ENCODE peak calls at places on chromosomes 7 and 10, in nine cellular contexts. R, L, M, C, O, G, U, X and P are unnamed samples.
A peak's percentile ranks its signal among the peaks of the same experiment; 100 is the strongest.

GRCh38 chr7:88401009-88401623 is 94.4 kb upstream of the STEAP4 start:
- DNase-seq in O (no peak), R (no peak), G (no peak), L (no peak), X (peak; percentile 5), M (no peak), C (no peak), U (no peak), P (no peak)

GRCh38 chr10:91493313-91493712 is 83.2 kb downstream of the HECTD2 start:
- DNase-seq in U (no peak), O (no peak), X (peak; percentile 64), L (no peak), M (no peak), C (no peak), G (peak; percentile 41), R (no peak), P (peak; percentile 24)

GRCh38 chr7:101696-102376 is 90.5 kb upstream of the FAM20C start:
- DNase-seq in C (peak; percentile 19), X (peak; percentile 93), M (no peak), R (no peak), O (no peak), L (no peak), U (no peak), G (peak; percentile 93), P (no peak)

GRCh38 chr7:123624527-123625183 is 23.0 kb downstream of the ASB15 start:
- DNase-seq in R (no peak), M (peak; percentile 30), C (peak; percentile 66), U (no peak), X (no peak), O (peak; percentile 29), G (no peak), L (peak; percentile 39), P (no peak)

GRCh38 chr7:114851406-114852025 is 70.4 kb upstream of the MDFIC start:
- DNase-seq in M (no peak), L (no peak), O (no peak), C (no peak), R (no peak), X (peak; percentile 6), U (no peak), G (no peak), P (no peak)

GRCh38 chr7:82542665-82543064 is 99.1 kb upstream of the CACNA2D1 start:
- DNase-seq in L (no peak), G (no peak), M (no peak), O (no peak), R (no peak), C (no peak), U (no peak), X (peak; percentile 84), P (peak; percentile 93)

GRCh38 chr7:87152897-87153641 is 816 bp downstream of the DMTF1 start:
- DNase-seq in M (peak; percentile 29), G (no peak), U (peak; percentile 65), L (peak; percentile 14), O (peak; percentile 23), C (peak; percentile 33), R (peak; percentile 25), X (peak; percentile 28), P (no peak)

GRCh38 chr7:7148799-7149481 is 33.4 kb upstream of the C1GALT1 start:
- DNase-seq in U (no peak), R (no peak), M (no peak), G (no peak), L (no peak), C (no peak), O (no peak), X (peak; percentile 40), P (no peak)

GRCh38 chr10:7300327-7300726 is 110.5 kb downstream of the SFMBT2 start:
- DNase-seq in X (peak; percentile 54), O (no peak), G (no peak), U (no peak), L (no peak), C (no peak), R (peak; percentile 43), M (no peak), P (no peak)

GRCh38 chr10:7303067-7303629 is 107.7 kb downstream of the SFMBT2 start:
- DNase-seq in X (no peak), R (no peak), O (no peak), C (no peak), M (no peak), G (no peak), L (no peak), U (no peak), P (no peak)

GRCh38 chr10:7298495-7298894 is 112.3 kb downstream of the SFMBT2 start:
- DNase-seq in O (no peak), U (no peak), R (no peak), M (no peak), G (no peak), X (no peak), C (no peak), L (no peak), P (no peak)

GRCh38 chr10:7302393-7303054 is 108.3 kb downstream of the SFMBT2 start:
- DNase-seq in C (no peak), G (no peak), U (no peak), L (no peak), M (no peak), X (peak; percentile 60), O (no peak), R (peak; percentile 62), P (no peak)

DNA sequence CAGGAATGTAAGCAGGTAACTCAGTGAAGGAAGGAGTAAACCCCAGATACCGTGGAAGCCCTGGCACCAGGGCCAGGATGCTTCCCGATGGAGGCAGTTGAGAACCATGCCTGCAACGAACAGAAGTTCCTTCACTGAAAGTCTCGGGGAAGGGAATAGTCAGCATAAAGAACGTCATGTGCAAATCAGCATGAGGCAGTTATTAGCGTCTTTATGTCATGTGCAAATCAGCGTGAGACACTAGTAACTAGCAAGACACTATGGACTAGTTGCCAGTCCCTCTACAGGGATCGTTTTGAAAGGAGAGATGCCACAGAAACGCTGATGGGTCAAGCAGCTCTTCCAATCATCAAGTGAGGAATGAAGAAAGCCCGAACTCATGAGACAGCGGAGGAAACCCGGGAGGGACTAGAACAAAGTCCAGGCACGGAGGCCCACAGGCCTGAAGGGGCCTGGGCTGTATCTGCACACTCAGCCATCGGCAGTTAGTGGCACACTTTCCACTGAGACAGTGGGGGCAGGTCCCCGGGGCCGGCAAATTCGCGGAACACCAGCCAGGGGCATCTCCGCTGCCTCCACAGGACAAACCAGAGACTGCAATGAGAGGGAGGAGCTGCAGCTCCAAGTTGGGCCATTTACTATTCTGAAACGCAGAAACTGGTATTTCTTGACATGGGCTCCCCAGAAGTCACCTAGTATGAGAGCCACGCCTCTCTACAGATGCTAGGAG is 109.6 kb downstream of the SFMBT2 start:
- DNase-seq in L (no peak), C (no peak), O (no peak), R (peak; percentile 30), M (peak; percentile 37), U (no peak), X (no peak), G (no peak), P (no peak)
- TF ChIP-seq CTCF in L (no peak), C (no peak), O (peak; percentile 27), R (peak; percentile 20), M (peak; percentile 35), U (no peak), X (no peak), G (no peak), P (no peak)

GRCh38 chr10:13893926-13894325 is 307.2 kb downstream of the PRPF18 start:
- DNase-seq in X (peak; percentile 39), R (no peak), G (peak; percentile 74), M (no peak), O (no peak), C (no peak), L (no peak), U (no peak), P (no peak)

GRCh38 chr10:13892871-13893270 is 306.1 kb downstream of the PRPF18 start:
- DNase-seq in M (no peak), G (no peak), X (no peak), R (no peak), U (no peak), C (no peak), L (no peak), O (no peak), P (no peak)

GRCh38 chr10:13891542-13892431 is 305.0 kb downstream of the PRPF18 start:
- DNase-seq in L (peak; percentile 47), U (no peak), M (peak; percentile 40), R (no peak), X (peak; percentile 64), G (no peak), C (no peak), O (peak; percentile 35), P (no peak)

GRCh38 chr10:13890233-13890616 is 303.5 kb downstream of the PRPF18 start:
- DNase-seq in O (no peak), U (no peak), X (no peak), R (no peak), L (no peak), M (no peak), C (no peak), G (no peak), P (no peak)

DNA sequence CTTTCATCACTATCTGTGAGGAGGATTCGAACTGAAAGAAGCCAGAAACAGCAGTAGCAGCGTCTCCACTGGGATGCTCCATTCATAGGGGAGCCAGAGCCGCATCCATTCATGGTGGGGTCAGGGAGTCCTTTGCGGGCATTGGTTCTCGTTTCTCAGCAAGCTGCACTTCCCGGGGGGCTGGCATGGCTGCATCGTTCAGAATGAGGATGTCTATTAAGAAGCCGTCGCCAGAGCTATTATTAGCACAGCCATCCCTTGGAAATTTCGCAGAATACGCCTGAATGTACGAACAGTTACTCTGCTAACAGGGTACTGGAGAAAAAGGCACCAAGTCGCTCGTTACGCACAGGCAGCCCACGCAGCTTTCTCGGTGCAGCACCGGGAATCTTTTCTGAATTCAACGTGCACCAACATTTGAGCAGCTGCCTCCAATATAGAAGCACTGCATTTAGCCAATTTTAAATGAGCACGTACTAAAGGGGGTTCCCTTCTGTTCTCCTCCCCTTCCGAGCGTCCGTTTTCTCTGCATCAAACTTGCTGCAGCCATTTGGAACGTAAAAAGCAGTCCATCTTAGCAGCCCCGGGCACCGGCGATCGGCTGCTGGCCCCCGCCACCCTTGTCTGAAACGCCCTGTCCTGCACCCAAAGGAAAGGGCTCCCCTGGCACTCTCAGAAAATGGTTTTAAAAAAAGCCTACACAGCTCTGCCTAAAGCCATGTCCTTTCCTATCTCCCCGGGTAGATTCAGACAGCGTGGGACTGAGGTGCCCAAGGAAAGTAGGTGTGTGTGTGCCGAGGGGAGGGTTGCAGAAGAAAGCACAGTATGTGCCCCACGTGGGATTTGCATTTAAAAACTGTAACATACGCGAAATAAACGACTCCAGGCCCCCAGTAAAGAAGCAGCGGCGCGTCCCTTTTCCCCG is 304.1 kb downstream of the PRPF18 start:
- DNase-seq in R (peak; percentile 18), X (peak; percentile 64), O (no peak), C (no peak), L (no peak), G (no peak), U (no peak), M (peak; percentile 54), P (no peak)
- H3K4me3 ChIP-seq in R (peak overlapping the region; percentile 36), X (peak overlapping the region; percentile 67), O (peak overlapping the region; percentile 77), C (peak overlapping the region; percentile 50), L (peak overlapping the region; percentile 66), G (no peak overlapping the region), U (peak overlapping the region; percentile 56), M (peak overlapping the region; percentile 79), P (peak overlapping the region; percentile 60)

GRCh38 chr10:122307669-122308486 is 36.8 kb downstream of the BTBD16 start:
- DNase-seq in U (peak; percentile 76), R (peak; percentile 88), C (no peak), G (peak; percentile 72), O (peak; percentile 71), X (peak; percentile 84), M (peak; percentile 88), L (peak; percentile 40), P (peak; percentile 98)

GRCh38 chr10:122308487-122309141 is 37.5 kb downstream of the BTBD16 start:
- DNase-seq in U (no peak), C (no peak), M (no peak), L (no peak), O (no peak), X (no peak), R (peak; percentile 25), G (no peak), P (no peak)

GRCh38 chr10:122311051-122311410 is 39.9 kb downstream of the BTBD16 start:
- DNase-seq in U (no peak), X (no peak), L (no peak), O (no peak), G (no peak), C (no peak), R (no peak), M (no peak), P (no peak)

GRCh38 chr10:122306744-122307143 is 35.6 kb downstream of the BTBD16 start:
- DNase-seq in R (no peak), M (no peak), L (no peak), G (no peak), U (no peak), C (no peak), X (no peak), O (no peak), P (no peak)

GRCh38 chr10:122310311-122311050 is 39.4 kb downstream of the BTBD16 start:
- DNase-seq in G (no peak), R (no peak), O (no peak), M (no peak), L (no peak), C (no peak), X (no peak), U (peak; percentile 62), P (no peak)
- TF ChIP-seq CTCF in G (no peak), R (no peak), O (no peak), M (no peak), L (no peak), C (no peak), X (no peak), U (no peak), P (no peak)

GRCh38 chr10:33271969-33272583 is 62.4 kb downstream of the NRP1 start:
- DNase-seq in O (no peak), X (no peak), L (no peak), M (no peak), R (no peak), G (no peak), U (no peak), C (no peak), P (no peak)
- H3K4me3 ChIP-seq in O (peak overlapping the region; percentile 55), X (no peak overlapping the region), L (no peak overlapping the region), M (peak overlapping the region; percentile 43), R (no peak overlapping the region), G (no peak overlapping the region), U (no peak overlapping the region), C (no peak overlapping the region), P (no peak overlapping the region)